ENCODE peak calls at places on chromosome 4, in six cellular contexts. L is cardiac fibroblast, I is suprapubic skin, K is spleen, S is coronary artery, E is left lung. Z is an unnamed sample.

GRCh38 chr4:14247767-14248166 is 620.2 kb upstream of the BOD1L1 start:
- DNase-seq in E (no peak), S (no peak), K (no peak), I (no peak), L (no peak), Z (no peak)

GRCh38 chr4:184351560-184352451 is 122.5 kb downstream of the IRF2 start:
- DNase-seq in L (no peak), K (no peak), S (no peak), E (no peak), I (no peak), Z (no peak)

GRCh38 chr4:70564033-70564432 is 28.0 kb upstream of the AMBN start:
- DNase-seq in S (no peak), E (no peak), L (no peak), I (no peak), K (no peak), Z (no peak)

GRCh38 chr4:2318885-2319284 is 57.0 kb upstream of the MXD4 start:
- DNase-seq in S (no peak), K (no peak), I (peak; percentile 47), L (no peak), E (no peak), Z (no peak)

GRCh38 chr4:81164623-81165416 is 50.2 kb downstream of the PRKG2 start:
- DNase-seq in K (no peak), S (no peak), E (no peak), L (no peak), I (no peak), Z (peak; percentile 77)

GRCh38 chr4:44804301-44804700 is 77.9 kb upstream of the GNPDA2 start:
- DNase-seq in L (no peak), I (no peak), S (no peak), K (no peak), E (no peak), Z (no peak)

GRCh38 chr4:187141101-187141500 is 417.4 kb upstream of the FAT1 start:
- DNase-seq in E (no peak), S (no peak), I (no peak), L (no peak), K (no peak), Z (peak; percentile 48)

GRCh38 chr4:99463566-99463965 is 28.4 kb upstream of the ADH7 start:
- DNase-seq in S (no peak), L (no peak), K (no peak), I (no peak), E (no peak), Z (no peak)

GRCh38 chr4:14167876-14168510 is 540.5 kb upstream of the BOD1L1 start:
- DNase-seq in E (no peak), L (peak; percentile 39), I (no peak), K (no peak), S (no peak), Z (peak; percentile 9)

GRCh38 chr4:84547211-84547610 is 35.7 kb upstream of the CDS1 start:
- DNase-seq in L (no peak), I (no peak), E (no peak), K (no peak), S (no peak), Z (no peak)

GRCh38 chr4:55910140-55910539 is 38.6 kb upstream of the CEP135 start:
- DNase-seq in I (no peak), E (no peak), K (no peak), S (no peak), L (peak; percentile 31), Z (peak; percentile 52)

GRCh38 chr4:25890653-25891485 is 23.2 kb upstream of the SMIM20 start:
- DNase-seq in I (no peak), S (no peak), L (no peak), E (no peak), K (no peak), Z (no peak)

GRCh38 chr4:67983333-67983732 is 20.0 kb upstream of the TMPRSS11A start:
- DNase-seq in S (no peak), K (no peak), E (no peak), I (no peak), L (no peak), Z (peak; percentile 64)

GRCh38 chr4:47551682-47552081 is 66.6 kb downstream of the ATP10D start:
- DNase-seq in E (no peak), I (no peak), K (no peak), S (no peak), L (no peak), Z (no peak)

GRCh38 chr4:13461511-13461910 is 22.6 kb downstream of the RAB28 start:
- DNase-seq in K (no peak), S (no peak), I (no peak), E (no peak), L (peak; percentile 49), Z (peak; percentile 35)

DNA sequence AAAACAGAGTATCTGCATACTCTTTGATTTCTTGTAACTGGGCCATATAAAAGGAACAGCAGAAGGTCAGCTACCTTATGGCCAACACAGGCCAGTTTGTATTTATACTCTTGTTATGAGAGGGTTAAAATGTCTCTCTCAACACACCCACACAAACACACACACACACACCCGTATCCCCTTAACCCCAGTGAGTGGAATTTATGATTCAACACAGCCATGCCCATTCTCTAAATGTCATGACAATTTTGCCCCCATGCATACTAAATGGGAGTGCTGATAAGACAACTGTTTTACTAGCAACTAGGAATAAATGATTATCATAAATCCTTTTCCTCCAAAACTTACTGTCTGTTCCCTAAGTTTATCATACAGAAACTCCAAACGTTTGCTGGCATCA is 22.1 kb upstream of the SCD5 start:
- DNase-seq in I (no peak), S (no peak), L (no peak), E (no peak), K (no peak), Z (no peak)
- TF ChIP-seq CTCF in I (no peak), S (no peak), L (no peak), E (no peak), K (no peak), Z (no peak)

GRCh38 chr4:168678751-168679366 is 182.0 kb downstream of the PALLD start:
- DNase-seq in I (no peak), S (no peak), L (no peak), E (no peak), K (no peak), Z (no peak)

GRCh38 chr4:168682898-168683500 is 186.1 kb downstream of the PALLD start:
- DNase-seq in S (no peak), K (no peak), L (no peak), I (no peak), E (no peak), Z (no peak)

GRCh38 chr4:168677879-168678278 is 181.0 kb downstream of the PALLD start:
- DNase-seq in I (no peak), L (no peak), E (no peak), K (no peak), S (no peak), Z (no peak)

GRCh38 chr4:168677063-168677462 is 180.2 kb downstream of the PALLD start:
- DNase-seq in S (no peak), K (no peak), L (no peak), E (no peak), I (no peak), Z (no peak)

DNA sequence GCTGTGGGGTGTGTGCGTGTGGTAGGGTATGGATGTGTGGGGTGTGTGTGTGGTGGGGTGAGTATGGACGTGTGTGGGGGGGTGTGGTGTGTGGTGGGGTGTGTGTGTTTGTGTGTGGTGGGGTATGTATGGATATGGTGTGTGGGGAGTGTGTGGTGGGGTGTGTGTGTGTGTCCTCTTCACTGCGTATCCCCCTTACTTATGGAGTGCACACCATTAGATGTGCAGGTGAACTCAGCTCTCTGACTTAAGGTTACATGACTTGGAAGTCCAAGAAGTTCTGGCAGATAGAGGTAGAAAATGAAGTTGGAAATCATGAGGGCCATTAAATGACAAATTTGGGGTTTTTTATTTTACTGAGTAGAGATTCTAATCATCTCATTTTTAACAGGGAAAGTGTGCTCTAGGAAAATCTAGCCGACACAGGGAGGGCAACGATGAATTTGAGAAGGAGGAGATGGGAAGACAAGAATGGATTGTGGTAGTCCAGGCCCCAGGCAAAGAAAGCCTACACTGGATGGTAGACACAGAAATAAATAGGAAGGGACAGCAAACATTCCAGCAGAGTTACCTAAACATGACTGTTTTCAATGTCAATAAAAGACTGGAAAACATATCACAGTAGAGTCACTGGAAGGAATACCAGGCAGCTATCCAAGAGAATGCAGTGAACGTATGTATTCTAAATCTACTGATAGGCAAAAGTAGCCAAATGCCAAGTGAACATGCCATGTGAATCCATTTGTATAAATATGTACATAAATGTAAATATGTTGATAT is 182.7 kb downstream of the PALLD start:
- DNase-seq in S (no peak), K (no peak), I (no peak), L (no peak), E (no peak), Z (no peak)
- TF ChIP-seq CTCF in S (no peak), K (no peak), I (no peak), L (no peak), E (no peak), Z (no peak)

GRCh38 chr4:173505924-173506779 is 23.9 kb downstream of the HAND2 start:
- DNase-seq in K (no peak), I (no peak), L (peak; percentile 78), E (no peak), S (no peak), Z (peak; percentile 67)
- TF ChIP-seq CTCF in K (no peak), I (peak; percentile 34), L (peak; percentile 90), E (peak; percentile 55), S (peak; percentile 55), Z (peak; percentile 83)

DNA sequence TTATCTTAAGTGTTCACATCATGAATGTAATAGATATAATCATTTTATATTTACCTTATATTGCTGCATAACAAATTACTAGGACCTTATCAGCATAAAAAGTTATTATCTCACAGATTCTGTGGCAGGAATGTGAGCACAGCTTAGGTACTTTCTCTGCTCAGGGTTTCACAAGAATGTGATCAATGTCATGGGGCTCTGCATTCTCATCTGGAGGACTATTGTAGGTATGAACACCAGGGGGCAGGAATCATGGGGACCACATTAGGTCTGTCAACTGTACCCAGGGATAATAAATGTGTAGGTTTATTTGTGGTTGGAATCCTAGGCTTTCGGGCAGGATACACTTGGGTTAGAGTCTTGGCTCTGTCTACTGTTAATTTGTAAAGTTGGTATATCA is 519.2 kb downstream of the ARAP2 start:
- DNase-seq in L (no peak), E (no peak), I (no peak), S (no peak), K (no peak), Z (no peak)
- TF ChIP-seq CTCF in L (no peak), E (no peak), I (no peak), S (no peak), K (no peak), Z (no peak)

GRCh38 chr4:97910005-97910404 is 233.3 kb downstream of the STPG2 start:
- DNase-seq in S (no peak), L (no peak), E (no peak), I (no peak), K (no peak), Z (no peak)
- TF ChIP-seq CTCF in S (no peak), L (peak; percentile 8), E (no peak), I (no peak), K (no peak), Z (no peak)

DNA sequence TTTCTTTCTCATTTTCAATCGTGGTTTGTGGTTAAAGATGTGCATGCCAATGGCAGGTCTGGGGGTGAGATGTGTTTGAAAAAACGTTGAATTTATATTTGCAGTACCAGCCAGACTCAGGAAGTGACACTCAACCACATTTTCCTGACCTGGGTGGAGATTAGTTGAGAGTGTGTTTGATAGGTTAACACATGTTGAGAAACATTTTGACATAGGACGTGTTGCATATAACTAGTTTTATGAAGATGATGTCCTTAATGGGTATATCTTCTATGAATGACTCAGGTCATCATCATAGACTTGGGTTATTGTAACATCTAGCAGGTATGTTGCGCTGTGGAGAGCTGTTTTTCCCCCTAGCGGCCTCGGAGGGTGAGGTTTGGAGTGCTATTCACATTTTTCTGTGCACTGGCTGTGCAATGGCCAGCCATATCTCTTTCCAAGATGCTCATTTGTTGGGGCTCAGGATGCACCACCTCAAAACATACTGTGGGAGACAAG is 21.7 kb upstream of the CD38 start:
- DNase-seq in I (no peak), L (peak; percentile 34), K (no peak), E (no peak), S (no peak), Z (peak; percentile 72)
- TF ChIP-seq CTCF in I (no peak), L (no peak), K (no peak), E (no peak), S (no peak), Z (no peak)